ENCODE peak calls at places on chromosome 1, in seven cellular contexts. P is H1, O is neuronal stem cell, Z is PC-9, A is endodermal cell, T is heart right ventricle, G is esophagus squamous epithelium. K is an unnamed sample.

GRCh38 chr1:85240659-85241058 is 18.8 kb downstream of the C1orf52 start:
- DNase-seq in Z (no peak), G (no peak), P (no peak), T (no peak), O (no peak), A (no peak), K (no peak)

GRCh38 chr1:53572802-53573148 is 113.6 kb downstream of the DMRTB1 start:
- DNase-seq in O (no peak), T (no peak), P (no peak), G (no peak), A (no peak), Z (peak; percentile 54), K (no peak)

GRCh38 chr1:16371725-16372124 is 4.7 kb downstream of the SZRD1 start:
- DNase-seq in P (no peak), T (no peak), Z (no peak), A (no peak), O (no peak), G (no peak), K (no peak)

GRCh38 chr1:111570781-111571181 is 48.8 kb upstream of the RAP1A start:
- DNase-seq in O (no peak), Z (no peak), A (peak; percentile 80), P (no peak), T (no peak), G (no peak), K (no peak)

GRCh38 chr1:69585666-69586065 is 17.9 kb downstream of the LRRC7 start:
- DNase-seq in A (no peak), O (no peak), T (no peak), G (no peak), P (no peak), Z (no peak), K (no peak)

GRCh38 chr1:172117800-172118199 is 276.5 kb downstream of the DNM3 start:
- DNase-seq in O (no peak), P (no peak), A (no peak), Z (no peak), T (no peak), G (no peak), K (no peak)

GRCh38 chr1:55916480-55916879 is 662.9 kb downstream of the PLPP3 start:
- DNase-seq in O (no peak), G (no peak), Z (peak; percentile 87), A (no peak), P (no peak), T (no peak), K (no peak)

GRCh38 chr1:35448344-35448801 is 108.8 kb downstream of the KIAA0319L start:
- DNase-seq in T (no peak), Z (peak; percentile 55), P (no peak), A (no peak), O (no peak), G (no peak), K (no peak)

GRCh38 chr1:234139966-234140365 is 233.3 kb upstream of the COA6 start:
- DNase-seq in Z (peak; percentile 45), P (no peak), O (no peak), T (no peak), G (no peak), A (no peak), K (no peak)

GRCh38 chr1:31640179-31640578 is 4.5 kb downstream of the PEF1 start:
- DNase-seq in G (no peak), A (no peak), O (no peak), Z (no peak), P (no peak), T (no peak), K (no peak)

GRCh38 chr1:89873757-89874156 is 52.9 kb downstream of the LRRC8D start:
- DNase-seq in T (no peak), O (no peak), G (no peak), A (no peak), P (no peak), Z (peak; percentile 79), K (no peak)

GRCh38 chr1:198007687-198008627 is 90.8 kb downstream of the LHX9 start:
- DNase-seq in T (no peak), Z (no peak), G (no peak), A (no peak), P (no peak), O (no peak), K (no peak)

GRCh38 chr1:9626201-9626608 is 25.3 kb upstream of the PIK3CD start:
- DNase-seq in P (no peak), T (no peak), Z (no peak), G (no peak), O (no peak), A (no peak), K (no peak)

GRCh38 chr1:38005195-38006007 is at the start of gene FHL3:
- DNase-seq in O (peak; percentile 64), T (peak; percentile 76), G (no peak), P (no peak), A (peak; percentile 91), Z (no peak), K (no peak)

GRCh38 chr1:38003261-38004250 is 1.8 kb downstream of the FHL3 start:
- DNase-seq in T (no peak), O (no peak), P (no peak), A (peak; percentile 51), G (no peak), Z (no peak), K (no peak)

GRCh38 chr1:38006008-38006828 is 904 bp upstream of the FHL3 start:
- DNase-seq in T (peak; percentile 75), G (no peak), A (no peak), O (no peak), P (no peak), Z (no peak), K (no peak)

GRCh38 chr1:38000529-38001453 is 4.5 kb downstream of the FHL3 start:
- DNase-seq in T (peak; percentile 57), G (no peak), O (no peak), P (no peak), A (peak; percentile 87), Z (no peak), K (peak; percentile 72)

GRCh38 chr1:38004284-38005101 is 821 bp downstream of the FHL3 start:
- DNase-seq in G (no peak), O (no peak), Z (no peak), A (peak; percentile 69), T (peak; percentile 17), P (no peak), K (no peak)
- H3K4me1 ChIP-seq in G (peaks cover 32% of the 10 kb centered on the region), O (peaks cover 50% of the 10 kb centered on the region), Z (peaks cover 34% of the 10 kb centered on the region), A (peaks cover 32% of the 10 kb centered on the region), T (peaks cover 27% of the 10 kb centered on the region), P (peaks cover 52% of the 10 kb centered on the region), K (peaks cover 43% of the 10 kb centered on the region)

DNA sequence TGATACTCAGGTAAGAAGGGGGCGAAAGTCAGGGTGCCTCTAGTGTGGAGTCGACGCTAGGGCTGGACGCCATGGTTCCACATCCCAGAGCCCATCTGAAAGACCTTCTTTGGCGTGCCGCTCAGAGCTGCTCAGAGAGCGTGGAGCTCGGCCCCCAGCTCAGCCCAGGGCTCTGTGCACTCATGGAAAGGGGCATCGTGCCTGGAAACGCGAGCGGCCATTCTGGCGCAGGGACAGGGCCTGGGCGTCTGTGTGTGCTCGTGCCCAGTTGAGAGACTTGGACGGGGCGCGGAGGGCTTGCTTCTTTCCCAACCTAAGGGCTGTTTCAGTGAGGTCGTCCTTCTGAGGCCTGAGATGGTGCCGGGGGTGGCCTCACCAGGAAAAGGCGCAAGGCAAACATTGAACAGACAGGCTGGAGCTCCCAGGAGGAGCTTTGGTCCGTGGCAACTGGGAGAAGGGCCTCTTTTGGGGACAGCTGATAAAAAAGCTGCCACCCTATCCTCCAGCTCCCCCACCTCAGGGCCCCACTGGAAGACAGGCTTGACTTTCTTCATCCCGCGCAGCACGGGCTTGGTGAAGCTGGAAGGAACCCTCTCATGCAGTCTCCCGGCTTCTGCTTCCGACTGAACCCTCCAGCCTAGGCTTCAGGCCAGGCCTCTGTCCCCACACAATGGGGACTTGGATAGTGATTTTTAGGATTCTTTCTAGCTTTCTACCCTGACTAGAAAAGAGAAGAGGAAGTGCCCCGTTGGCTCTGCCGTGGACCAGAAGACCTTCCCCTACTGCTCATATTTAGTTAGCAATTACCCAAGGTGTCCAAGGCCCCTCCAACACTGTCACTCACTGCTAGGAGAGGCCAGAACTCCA is 77.1 kb downstream of the CD58 start:
- DNase-seq in T (no peak), Z (no peak), O (no peak), P (no peak), A (no peak), G (no peak), K (no peak)
- H3K4me1 ChIP-seq in T (peaks cover 2% of the 10 kb centered on the region), Z (peaks cover 69% of the 10 kb centered on the region), O (peaks cover 8% of the 10 kb centered on the region), P (no peaks in the 10 kb centered on the region), A (peaks cover 7% of the 10 kb centered on the region), G (peaks cover 4% of the 10 kb centered on the region), K (no peaks in the 10 kb centered on the region)

GRCh38 chr1:163661386-163661785 is 339.6 kb downstream of the NUF2 start:
- DNase-seq in A (no peak), Z (no peak), O (no peak), G (no peak), P (no peak), T (no peak), K (no peak)

GRCh38 chr1:163652441-163652840 is 330.7 kb downstream of the NUF2 start:
- DNase-seq in A (no peak), Z (no peak), T (no peak), O (no peak), P (no peak), G (no peak), K (no peak)

GRCh38 chr1:163650624-163651023 is 328.9 kb downstream of the NUF2 start:
- DNase-seq in P (no peak), O (no peak), T (no peak), A (no peak), Z (no peak), G (no peak), K (no peak)

GRCh38 chr1:163656367-163656766 is 334.6 kb downstream of the NUF2 start:
- DNase-seq in P (no peak), G (no peak), O (no peak), A (no peak), Z (no peak), T (no peak), K (no peak)

DNA sequence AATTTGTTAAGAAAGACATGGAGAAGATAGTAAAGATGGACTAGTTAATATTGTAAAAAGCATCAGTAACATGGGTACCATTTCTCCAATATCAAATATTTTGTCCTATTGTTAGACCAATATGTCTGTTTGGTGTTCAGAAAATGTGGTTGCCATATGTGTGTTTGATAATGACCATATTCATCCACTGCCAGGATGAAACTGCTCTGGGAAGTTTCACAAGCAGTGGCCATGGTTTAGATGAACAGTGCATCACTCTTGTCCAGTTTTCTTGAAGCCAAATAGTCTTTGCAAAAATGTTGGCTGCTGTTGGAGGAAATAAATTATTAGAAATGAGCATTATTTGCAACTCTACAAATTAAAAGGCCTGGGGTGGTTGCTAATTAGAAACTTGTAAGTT is 333.8 kb downstream of the NUF2 start:
- DNase-seq in A (no peak), G (no peak), Z (no peak), O (no peak), T (no peak), P (no peak), K (no peak)
- H3K4me1 ChIP-seq in A (peaks cover 17% of the 10 kb centered on the region), G (no peaks in the 10 kb centered on the region), Z (no peaks in the 10 kb centered on the region), O (no peaks in the 10 kb centered on the region), T (no peaks in the 10 kb centered on the region), P (no peaks in the 10 kb centered on the region), K (no peaks in the 10 kb centered on the region)

GRCh38 chr1:6871300-6871972 is 86.2 kb downstream of the CAMTA1 start:
- DNase-seq in P (no peak), A (no peak), G (no peak), T (no peak), Z (no peak), O (no peak), K (no peak)
- H3K4me1 ChIP-seq in P (peaks cover 11% of the 10 kb centered on the region), A (no peaks in the 10 kb centered on the region), G (no peaks in the 10 kb centered on the region), T (no peaks in the 10 kb centered on the region), Z (no peaks in the 10 kb centered on the region), O (peaks cover 32% of the 10 kb centered on the region), K (peaks cover 11% of the 10 kb centered on the region)

GRCh38 chr1:155971910-155972809 is 6.2 kb downstream of the ARHGEF2 start:
- DNase-seq in T (no peak), P (no peak), O (no peak), G (no peak), Z (no peak), A (no peak), K (no peak)
- H3K4me1 ChIP-seq in T (peaks cover 52% of the 10 kb centered on the region), P (peaks cover 48% of the 10 kb centered on the region), O (peaks cover 53% of the 10 kb centered on the region), G (peaks cover 76% of the 10 kb centered on the region), Z (peaks cover 35% of the 10 kb centered on the region), A (peaks cover 52% of the 10 kb centered on the region), K (peaks cover 62% of the 10 kb centered on the region)

GRCh38 chr1:204065174-204065985 is 7.5 kb upstream of the SOX13 start:
- DNase-seq in P (peak; percentile 70), T (peak; percentile 78), O (peak; percentile 76), A (peak; percentile 91), G (no peak), Z (no peak), K (no peak)
- H3K4me1 ChIP-seq in P (peaks cover 15% of the 10 kb centered on the region), T (no peaks in the 10 kb centered on the region), O (peaks cover 13% of the 10 kb centered on the region), A (peaks cover 5% of the 10 kb centered on the region), G (no peaks in the 10 kb centered on the region), Z (peaks cover 8% of the 10 kb centered on the region), K (no peaks in the 10 kb centered on the region)

K was measured in ascending aorta.